ENCODE peak calls at places on chromosome 16, in seven cellular contexts. R is germinal center; Y is A549; S is foreskin fibroblast; V is stimulated activated CD8-positive, alpha-beta memory T cell treated with anti-CD3 and anti-CD28 coated beads, Interleukin-4, amount 100 ng/mL, for 48 hours; U is M059J; D is C1 segment of cervical spinal cord. Q is an unnamed sample.

GRCh38 chr16:3023415-3023668 is 400 bp downstream of the HCFC1R1 start:
- DNase-seq in V (no peak), D (no peak), Y (peak), R (no peak), U (peak), S (peak), Q (peak)

GRCh38 chr16:66569827-66570405 is 3.7 kb downstream of the CMTM1 start:
- DNase-seq in U (peak), R (no peak), V (no peak), S (peak), Y (peak), D (no peak), Q (peak)

GRCh38 chr16:77696149-77696548 is 26.2 kb upstream of the NUDT7 start:
- DNase-seq in V (no peak), Y (no peak), U (no peak), R (no peak), D (no peak), S (no peak), Q (no peak)

GRCh38 chr16:7086842-7087616 is 245.6 kb upstream of the RBFOX1 start:
- DNase-seq in U (peak), V (no peak), S (no peak), Y (no peak), R (no peak), D (no peak), Q (peak)

GRCh38 chr16:85354623-85355514 is 242.6 kb upstream of the CIBAR2 start:
- DNase-seq in U (peak), S (peak), Y (no peak), D (no peak), R (no peak), V (no peak), Q (peak)

GRCh38 chr16:76946879-76947278 is 244.1 kb upstream of the MON1B start:
- DNase-seq in U (peak), S (peak), Y (peak), D (no peak), R (no peak), V (no peak), Q (peak)

GRCh38 chr16:46727184-46727583 is 21.0 kb downstream of the MYLK3 start:
- DNase-seq in U (no peak), R (no peak), V (no peak), D (no peak), Y (no peak), S (no peak), Q (no peak)

GRCh38 chr16:30615358-30616076 is 5.3 kb upstream of the ZNF689 start:
- DNase-seq in R (peak), D (no peak), U (peak), V (peak), S (no peak), Y (peak), Q (peak)

GRCh38 chr16:53960954-53961616 is 257.1 kb downstream of the FTO start:
- DNase-seq in R (no peak), V (no peak), D (no peak), U (no peak), Y (no peak), S (no peak), Q (no peak)

GRCh38 chr16:66515543-66516171 is 34.3 kb downstream of the TK2 start:
- DNase-seq in U (peak), S (peak), Y (peak), V (peak), R (peak), D (no peak), Q (peak)

GRCh38 chr16:84156342-84156784 is 11.3 kb downstream of the DNAAF1 start:
- DNase-seq in Y (no peak), D (no peak), S (peak), U (peak), V (no peak), R (no peak), Q (peak)

GRCh38 chr16:88194397-88195020 is 188.2 kb upstream of the ZNF469 start:
- DNase-seq in S (peak), U (no peak), Y (no peak), D (no peak), V (no peak), R (no peak), Q (no peak)

GRCh38 chr16:19167710-19168172 is 299 bp upstream of the SYT17 start:
- DNase-seq in U (peak), D (peak), Y (peak), V (peak), R (peak), S (peak), Q (peak)

GRCh38 chr16:23858496-23859062 is 22.8 kb downstream of the PRKCB start:
- DNase-seq in D (no peak), U (no peak), V (no peak), R (no peak), Y (no peak), S (no peak), Q (no peak)

GRCh38 chr16:28181557-28181914 is 30.2 kb downstream of the XPO6 start:
- DNase-seq in S (peak), Y (peak), V (no peak), R (no peak), D (no peak), U (peak), Q (peak)

GRCh38 chr16:4801962-4802658 is at the start of gene ROGDI:
- DNase-seq in Y (peak), S (peak), U (peak), V (peak), D (no peak), R (peak), Q (peak)

GRCh38 chr16:10920726-10921427 is 21.4 kb downstream of the DEXI start:
- DNase-seq in R (no peak), Y (no peak), V (no peak), S (no peak), D (no peak), U (peak), Q (peak)

GRCh38 chr16:51971184-51971583 is 575.8 kb downstream of the TOX3 start:
- DNase-seq in U (peak), R (no peak), D (no peak), S (peak), Y (peak), V (no peak), Q (peak)

GRCh38 chr16:31451681-31452351 is 7.5 kb upstream of the ARMC5 start:
- DNase-seq in U (peak), D (no peak), Y (peak), R (no peak), S (peak), V (no peak), Q (peak)

GRCh38 chr16:67529639-67530012 is 997 bp downstream of the RIPOR1 start:
- DNase-seq in D (no peak), R (no peak), U (no peak), V (no peak), S (no peak), Y (no peak), Q (peak)

GRCh38 chr16:82043680-82044584 is 8.9 kb downstream of the HSD17B2 start:
- DNase-seq in R (no peak), D (no peak), U (peak), S (peak), V (no peak), Y (no peak), Q (peak)

Q was measured in HT1080.